ENCODE peak calls at places on chromosomes 2 and 18, in four cellular contexts. T is IMR-90, E is K562, L is GM12878. O is an unnamed sample.

GRCh38 chr2:164700390-164700789 is 79.1 kb upstream of the GRB14 start:
- DNase-seq in T (peak), E (no peak), L (no peak), O (no peak)

GRCh38 chr2:205660521-205661124 is 21.7 kb upstream of the NRP2 start:
- DNase-seq in T (peak), L (no peak), E (no peak), O (peak)

GRCh38 chr18:44588466-44588865 is 92.2 kb upstream of the SETBP1 start:
- DNase-seq in L (no peak), T (no peak), E (no peak), O (no peak)

GRCh38 chr2:240128608-240129144 is 7.4 kb downstream of the COPS9 start:
- DNase-seq in T (no peak), E (no peak), L (no peak), O (no peak)

GRCh38 chr2:238585836-238586821 is 159.4 kb downstream of the ASB1 start:
- DNase-seq in L (no peak), E (no peak), T (no peak), O (no peak)

GRCh38 chr2:74742486-74742885 is 88.4 kb downstream of the SEMA4F start:
- DNase-seq in T (no peak), L (no peak), E (no peak), O (no peak)

GRCh38 chr2:165970663-165971062 is 17.1 kb upstream of the TTC21B start:
- DNase-seq in T (no peak), E (no peak), L (no peak), O (no peak)

GRCh38 chr18:23257686-23258565 is 122.6 kb downstream of the CABLES1 start:
- DNase-seq in E (no peak), T (peak), L (no peak), O (no peak)

GRCh38 chr2:218286570-218287459 is 5.5 kb downstream of the TMBIM1 start:
- DNase-seq in E (peak), T (peak), L (peak), O (peak)

GRCh38 chr2:21413082-21413481 is 289.3 kb downstream of the TDRD15 start:
- DNase-seq in T (peak), E (no peak), L (no peak), O (no peak)

GRCh38 chr2:21411796-21412195 is 288.0 kb downstream of the TDRD15 start:
- DNase-seq in T (no peak), E (no peak), L (no peak), O (no peak)

GRCh38 chr2:21418456-21418855 is 294.7 kb downstream of the TDRD15 start:
- DNase-seq in T (peak), E (no peak), L (no peak), O (no peak)

GRCh38 chr2:21415234-21415633 is 291.5 kb downstream of the TDRD15 start:
- DNase-seq in E (no peak), T (no peak), L (no peak), O (peak)
- TF ChIP-seq ELK1 in E (no peak), T (no peak), L (no peak), O (no peak)

GRCh38 chr2:145631561-145631960 is 1111.6 kb upstream of the ZEB2 start:
- DNase-seq in T (peak), E (no peak), L (no peak), O (no peak)

GRCh38 chr2:145638675-145639074 is 1118.8 kb upstream of the ZEB2 start:
- DNase-seq in T (no peak), E (peak), L (no peak), O (peak)

GRCh38 chr2:145635706-145636427 is 1115.9 kb upstream of the ZEB2 start:
- DNase-seq in E (no peak), T (peak), L (no peak), O (no peak)
- TF ChIP-seq ELK1 in E (no peak), T (no peak), L (no peak), O (no peak)

DNA sequence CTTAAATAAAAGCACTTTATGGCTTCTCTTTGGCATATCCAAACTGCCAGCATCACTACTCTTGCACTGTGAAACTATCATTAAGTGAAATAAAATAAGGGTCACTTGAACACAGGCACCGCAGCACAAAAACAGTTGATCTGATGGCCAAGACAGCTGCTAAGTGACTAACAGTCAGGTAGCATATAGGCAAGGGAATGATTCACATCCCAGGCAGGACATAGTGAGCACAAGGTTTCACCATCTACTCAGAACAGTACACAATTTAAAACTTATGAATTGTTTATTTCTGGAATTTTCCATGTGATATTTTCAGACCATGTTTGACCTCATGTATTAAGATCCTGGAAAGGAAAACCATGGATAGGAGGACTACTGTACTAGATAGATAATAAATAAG is 214.2 kb downstream of the MREG start:
- DNase-seq in T (peak), E (no peak), L (no peak), O (no peak)
- TF ChIP-seq ELK1 in T (no peak), E (no peak), L (no peak), O (no peak)

DNA sequence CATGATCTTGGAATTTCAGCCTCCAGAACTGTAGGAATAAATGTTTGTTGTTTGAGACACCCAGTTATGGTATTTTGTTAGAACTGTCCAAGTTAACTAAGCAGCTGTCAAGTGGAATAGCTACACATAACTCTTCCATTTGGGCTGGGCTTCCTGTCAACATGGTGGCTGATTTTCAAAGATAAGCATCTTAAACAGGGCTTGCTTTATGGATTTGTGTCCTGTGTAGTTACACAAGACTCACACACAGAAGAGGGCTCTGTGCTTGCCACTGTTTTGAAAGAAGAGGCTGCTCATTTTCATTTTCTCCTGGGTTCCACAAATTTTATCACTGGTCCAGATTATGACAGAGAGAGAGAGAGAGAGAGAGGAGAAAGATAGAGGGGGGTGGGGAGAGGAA is 35.7 kb downstream of the GCG start:
- DNase-seq in T (no peak), L (no peak), E (no peak), O (no peak)
- TF ChIP-seq ELK1 in T (no peak), L (no peak), E (no peak), O (no peak)

GRCh38 chr2:159715451-159715850 is 3.1 kb downstream of the MARCHF7 start:
- DNase-seq in E (no peak), T (no peak), L (no peak), O (no peak)
- TF ChIP-seq ELK1 in E (no peak), T (no peak), L (no peak), O (no peak)

GRCh38 chr2:236814558-236814957 is 244.9 kb downstream of the ACKR3 start:
- DNase-seq in L (no peak), E (no peak), T (no peak), O (no peak)
- TF ChIP-seq ELK1 in L (no peak), E (no peak), T (no peak), O (no peak)

O was measured in A549.